ENCODE peak calls at places on chromosomes 12 and 14, in five cellular contexts. One of them, this sample, is unnamed.

GRCh38 chr14:74616507-74616906 is 4.5 kb upstream of the LTBP2 start:
- DNase-seq in stomach: no peak
- DNase-seq in choroid plexus epithelial cell: peak
- DNase-seq in PC-9: peak
- DNase-seq in WTC11: no peak
- DNase-seq in this sample: peak

GRCh38 chr12:66140726-66141125 is 10.2 kb upstream of the LLPH start:
- DNase-seq in WTC11: no peak
- DNase-seq in stomach: no peak
- DNase-seq in choroid plexus epithelial cell: no peak
- DNase-seq in PC-9: no peak
- DNase-seq in this sample: no peak

GRCh38 chr12:75738486-75738885 is 227.1 kb upstream of the KRR1 start:
- DNase-seq in WTC11: no peak
- DNase-seq in stomach: no peak
- DNase-seq in PC-9: no peak
- DNase-seq in choroid plexus epithelial cell: peak
- DNase-seq in this sample: no peak

GRCh38 chr14:64465208-64465821 is at the start of gene AKAP5:
- DNase-seq in stomach: peak
- DNase-seq in WTC11: peak
- DNase-seq in choroid plexus epithelial cell: peak
- DNase-seq in PC-9: peak
- DNase-seq in this sample: no peak

GRCh38 chr14:92316937-92317336 is 6.0 kb upstream of the SLC24A4 start:
- DNase-seq in PC-9: peak
- DNase-seq in stomach: no peak
- DNase-seq in WTC11: no peak
- DNase-seq in choroid plexus epithelial cell: no peak
- DNase-seq in this sample: no peak

GRCh38 chr14:104678346-104678745 is 11.1 kb upstream of the INF2 start:
- DNase-seq in choroid plexus epithelial cell: no peak
- DNase-seq in WTC11: no peak
- DNase-seq in stomach: no peak
- DNase-seq in PC-9: no peak
- DNase-seq in this sample: no peak

GRCh38 chr12:127306604-127307215 is 960.3 kb upstream of the TMEM132C start:
- DNase-seq in PC-9: no peak
- DNase-seq in choroid plexus epithelial cell: no peak
- DNase-seq in stomach: no peak
- DNase-seq in WTC11: no peak
- DNase-seq in this sample: no peak

GRCh38 chr14:62181591-62181990 is 419.4 kb downstream of the SNAPC1 start:
- DNase-seq in choroid plexus epithelial cell: no peak
- DNase-seq in PC-9: no peak
- DNase-seq in WTC11: no peak
- DNase-seq in stomach: no peak
- DNase-seq in this sample: no peak

GRCh38 chr14:92039073-92039719 is 663 bp downstream of the TRIP11 start:
- DNase-seq in choroid plexus epithelial cell: peak
- DNase-seq in PC-9: peak
- DNase-seq in stomach: no peak
- DNase-seq in WTC11: peak
- DNase-seq in this sample: peak

GRCh38 chr12:95718772-95719171 is 71.8 kb downstream of the NTN4 start:
- DNase-seq in choroid plexus epithelial cell: no peak
- DNase-seq in stomach: no peak
- DNase-seq in PC-9: no peak
- DNase-seq in WTC11: no peak
- DNase-seq in this sample: no peak

GRCh38 chr12:25723286-25723685 is 170.2 kb upstream of the LMNTD1 start:
- DNase-seq in WTC11: no peak
- DNase-seq in stomach: no peak
- DNase-seq in PC-9: no peak
- DNase-seq in choroid plexus epithelial cell: no peak
- DNase-seq in this sample: no peak

GRCh38 chr14:105315211-105315721 is 718 bp downstream of the PACS2 start:
- DNase-seq in PC-9: peak
- DNase-seq in choroid plexus epithelial cell: peak
- DNase-seq in WTC11: peak
- DNase-seq in stomach: peak
- DNase-seq in this sample: peak

GRCh38 chr12:92784356-92784755 is 81.6 kb downstream of the PLEKHG7 start:
- DNase-seq in PC-9: no peak
- DNase-seq in WTC11: no peak
- DNase-seq in choroid plexus epithelial cell: peak
- DNase-seq in stomach: no peak
- DNase-seq in this sample: no peak

GRCh38 chr14:48970995-48971394 is 615.2 kb downstream of the RPS29 start:
- DNase-seq in stomach: no peak
- DNase-seq in PC-9: no peak
- DNase-seq in WTC11: no peak
- DNase-seq in choroid plexus epithelial cell: no peak
- DNase-seq in this sample: no peak

GRCh38 chr12:124289634-124290600 is 5.0 kb upstream of the RFLNA start:
- DNase-seq in PC-9: no peak
- DNase-seq in WTC11: no peak
- DNase-seq in stomach: no peak
- DNase-seq in choroid plexus epithelial cell: peak
- DNase-seq in this sample: no peak

GRCh38 chr14:90664911-90665695 is 151.1 kb downstream of the TTC7B start:
- DNase-seq in WTC11: no peak
- DNase-seq in choroid plexus epithelial cell: no peak
- DNase-seq in stomach: no peak
- DNase-seq in PC-9: no peak
- DNase-seq in this sample: no peak

GRCh38 chr14:24310666-24311604 is at the start of gene LTB4R:
- DNase-seq in stomach: peak
- DNase-seq in WTC11: peak
- DNase-seq in choroid plexus epithelial cell: peak
- DNase-seq in PC-9: no peak
- DNase-seq in this sample: no peak

GRCh38 chr12:28884861-28885260 is 264.2 kb upstream of the FAR2 start:
- DNase-seq in WTC11: no peak
- DNase-seq in choroid plexus epithelial cell: no peak
- DNase-seq in stomach: no peak
- DNase-seq in PC-9: no peak
- DNase-seq in this sample: no peak

GRCh38 chr12:49098035-49098451 is 3.4 kb upstream of the DHH start:
- DNase-seq in PC-9: no peak
- DNase-seq in WTC11: peak
- DNase-seq in stomach: peak
- DNase-seq in choroid plexus epithelial cell: peak
- DNase-seq in this sample: no peak

GRCh38 chr14:68970096-68970612 is 8.9 kb downstream of the ACTN1 start:
- DNase-seq in choroid plexus epithelial cell: no peak
- DNase-seq in WTC11: no peak
- DNase-seq in PC-9: no peak
- DNase-seq in stomach: no peak
- DNase-seq in this sample: no peak

GRCh38 chr14:80215756-80216581 is 4.7 kb upstream of the DIO2 start:
- DNase-seq in stomach: peak
- DNase-seq in choroid plexus epithelial cell: peak
- DNase-seq in WTC11: no peak
- DNase-seq in PC-9: no peak
- DNase-seq in this sample: no peak

GRCh38 chr12:2215709-2216560 is 163.1 kb downstream of the CACNA1C start:
- DNase-seq in stomach: no peak
- DNase-seq in WTC11: no peak
- DNase-seq in PC-9: no peak
- DNase-seq in choroid plexus epithelial cell: peak
- DNase-seq in this sample: no peak

GRCh38 chr14:33062881-33063280 is 124.2 kb downstream of the NPAS3 start:
- DNase-seq in PC-9: no peak
- DNase-seq in choroid plexus epithelial cell: no peak
- DNase-seq in stomach: no peak
- DNase-seq in WTC11: no peak
- DNase-seq in this sample: no peak

GRCh38 chr14:50366115-50366514 is 30.6 kb downstream of the CDKL1 start:
- DNase-seq in choroid plexus epithelial cell: no peak
- DNase-seq in PC-9: no peak
- DNase-seq in stomach: peak
- DNase-seq in WTC11: no peak
- DNase-seq in this sample: no peak

GRCh38 chr14:68977137-68977740 is 1.9 kb downstream of the ACTN1 start:
- DNase-seq in choroid plexus epithelial cell: no peak
- DNase-seq in stomach: no peak
- DNase-seq in WTC11: no peak
- DNase-seq in PC-9: peak
- DNase-seq in this sample: no peak

GRCh38 chr14:102671410-102671809 is 79.0 kb downstream of the RCOR1 start:
- DNase-seq in stomach: no peak
- DNase-seq in WTC11: no peak
- DNase-seq in PC-9: no peak
- DNase-seq in choroid plexus epithelial cell: no peak
- DNase-seq in this sample: no peak

GRCh38 chr14:33617154-33617553 is 333.7 kb downstream of the EGLN3 start:
- DNase-seq in choroid plexus epithelial cell: peak
- DNase-seq in stomach: no peak
- DNase-seq in WTC11: no peak
- DNase-seq in PC-9: peak
- DNase-seq in this sample: no peak

GRCh38 chr14:96051642-96052540 is 12.7 kb downstream of the C14orf132 start:
- DNase-seq in PC-9: no peak
- DNase-seq in WTC11: peak
- DNase-seq in choroid plexus epithelial cell: no peak
- DNase-seq in stomach: peak
- DNase-seq in this sample: no peak

GRCh38 chr14:95452176-95452889 is 64.1 kb downstream of the SYNE3 start:
- DNase-seq in WTC11: peak
- DNase-seq in choroid plexus epithelial cell: peak
- DNase-seq in PC-9: no peak
- DNase-seq in stomach: no peak
- DNase-seq in this sample: no peak

GRCh38 chr14:32350020-32350419 is 20.9 kb downstream of the AKAP6 start:
- DNase-seq in WTC11: no peak
- DNase-seq in PC-9: no peak
- DNase-seq in choroid plexus epithelial cell: no peak
- DNase-seq in stomach: no peak
- DNase-seq in this sample: no peak

GRCh38 chr14:61553730-61554641 is 141.3 kb upstream of the HIF1A start:
- DNase-seq in choroid plexus epithelial cell: peak
- DNase-seq in WTC11: no peak
- DNase-seq in stomach: no peak
- DNase-seq in PC-9: peak
- DNase-seq in this sample: peak

GRCh38 chr12:127496255-127496654 is 770.7 kb upstream of the TMEM132C start:
- DNase-seq in stomach: no peak
- DNase-seq in PC-9: no peak
- DNase-seq in WTC11: peak
- DNase-seq in choroid plexus epithelial cell: no peak
- DNase-seq in this sample: no peak

GRCh38 chr14:51783765-51784164 is 76.6 kb upstream of the GNG2 start:
- DNase-seq in WTC11: no peak
- DNase-seq in PC-9: no peak
- DNase-seq in stomach: no peak
- DNase-seq in choroid plexus epithelial cell: peak
- DNase-seq in this sample: no peak

GRCh38 chr12:104177663-104178501 is 37.7 kb upstream of the TXNRD1 start:
- DNase-seq in choroid plexus epithelial cell: peak
- DNase-seq in PC-9: peak
- DNase-seq in WTC11: no peak
- DNase-seq in stomach: peak
- DNase-seq in this sample: no peak

GRCh38 chr14:69331206-69331605 is 66.9 kb downstream of the ERH start:
- DNase-seq in PC-9: no peak
- DNase-seq in WTC11: no peak
- DNase-seq in stomach: no peak
- DNase-seq in choroid plexus epithelial cell: no peak
- DNase-seq in this sample: no peak

GRCh38 chr14:63787995-63788946 is 60.4 kb upstream of the SGPP1 start:
- DNase-seq in PC-9: no peak
- DNase-seq in stomach: no peak
- DNase-seq in WTC11: no peak
- DNase-seq in choroid plexus epithelial cell: no peak
- DNase-seq in this sample: no peak

GRCh38 chr12:44972746-44973421 is 78.0 kb downstream of the DBX2 start:
- DNase-seq in PC-9: no peak
- DNase-seq in stomach: no peak
- DNase-seq in choroid plexus epithelial cell: peak
- DNase-seq in WTC11: peak
- DNase-seq in this sample: no peak

DNA sequence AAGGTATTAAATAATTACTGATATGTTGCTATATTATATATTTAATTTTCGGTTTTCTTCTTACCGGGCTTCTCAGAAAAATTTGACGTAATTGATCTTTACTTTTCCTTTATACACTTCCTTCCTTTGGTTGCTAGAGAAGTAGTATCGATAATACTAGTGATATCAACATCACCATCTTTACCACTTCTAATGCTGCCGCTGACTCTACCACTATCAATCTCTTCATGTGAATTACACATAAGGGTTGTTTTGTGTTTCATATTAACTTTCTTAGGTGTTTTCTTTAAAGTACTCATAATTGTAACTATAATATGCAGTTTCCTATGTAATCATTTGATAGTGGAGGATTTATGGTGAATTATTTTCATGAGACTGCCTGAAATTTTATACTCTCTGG is 30.9 kb upstream of the KLRF1 start:
- DNase-seq in stomach: no peak
- DNase-seq in PC-9: no peak
- DNase-seq in choroid plexus epithelial cell: no peak
- DNase-seq in WTC11: no peak
- DNase-seq in this sample: no peak
- TF ChIP-seq CTCF in stomach: no peak
- TF ChIP-seq CTCF in PC-9: no peak
- TF ChIP-seq CTCF in choroid plexus epithelial cell: no peak
- TF ChIP-seq CTCF in WTC11: no peak
- TF ChIP-seq CTCF in this sample: no peak

DNA sequence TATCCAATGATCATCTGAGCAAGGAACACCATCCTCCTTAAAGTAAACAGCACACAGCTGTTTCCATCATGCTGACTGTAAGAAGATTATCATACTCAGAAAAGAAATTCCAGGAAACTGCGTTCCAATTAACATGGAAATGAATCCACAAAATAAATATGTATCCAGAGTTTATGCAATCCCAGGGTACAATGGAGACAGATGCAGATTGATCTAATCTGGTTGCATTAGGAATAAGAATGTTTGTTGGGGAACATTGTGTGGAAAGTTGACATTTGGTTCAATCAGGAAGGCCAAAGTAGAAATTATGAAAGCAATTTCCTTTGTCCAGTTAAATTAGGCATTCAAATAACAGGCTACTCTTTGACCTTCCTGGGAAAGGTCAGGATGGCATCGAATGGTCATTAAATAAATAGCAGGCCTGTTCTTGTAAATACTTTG is 236.9 kb upstream of the AMIGO2 start:
- DNase-seq in WTC11: no peak
- DNase-seq in stomach: no peak
- DNase-seq in PC-9: no peak
- DNase-seq in choroid plexus epithelial cell: no peak
- DNase-seq in this sample: no peak
- TF ChIP-seq CTCF in WTC11: no peak
- TF ChIP-seq CTCF in stomach: no peak
- TF ChIP-seq CTCF in PC-9: no peak
- TF ChIP-seq CTCF in choroid plexus epithelial cell: no peak
- TF ChIP-seq CTCF in this sample: no peak

GRCh38 chr12:3319723-3320492 is 171.1 kb upstream of the PRMT8 start:
- DNase-seq in WTC11: no peak
- DNase-seq in choroid plexus epithelial cell: no peak
- DNase-seq in stomach: no peak
- DNase-seq in PC-9: no peak
- DNase-seq in this sample: no peak
- TF ChIP-seq CTCF in WTC11: no peak
- TF ChIP-seq CTCF in choroid plexus epithelial cell: no peak
- TF ChIP-seq CTCF in stomach: no peak
- TF ChIP-seq CTCF in PC-9: no peak
- TF ChIP-seq CTCF in this sample: no peak

GRCh38 chr14:36070056-36071043 is 106.2 kb downstream of the PTCSC3 start:
- DNase-seq in choroid plexus epithelial cell: peak
- DNase-seq in stomach: peak
- DNase-seq in WTC11: peak
- DNase-seq in PC-9: peak
- DNase-seq in this sample: no peak
- TF ChIP-seq CTCF in choroid plexus epithelial cell: peak
- TF ChIP-seq CTCF in stomach: no peak
- TF ChIP-seq CTCF in WTC11: peak
- TF ChIP-seq CTCF in PC-9: peak
- TF ChIP-seq CTCF in this sample: no peak